ENCODE peak calls at places on chromosomes 4 and X, in seven cellular contexts. One of them, this sample, is unnamed.

GRCh38 chr4:45120163-45120562 is 393.8 kb upstream of the GNPDA2 start:
- DNase-seq in mesendoderm: no peak
- DNase-seq in foreskin fibroblast: no peak
- DNase-seq in activated CD4-positive, alpha-beta memory T cell treated with anti-CD3 and anti-CD28 coated beads, Interleukin-2, amount 10 ng/mL, durations not matched to agents 7 days and 5 days: no peak
- DNase-seq in stimulated activated CD4-positive, alpha-beta T cell treated with anti-CD3 and anti-CD28 coated beads, Interleukin-1b, Interleukin-23, amount 100 ng/mL, for 24 hours: no peak
- DNase-seq in fibroblast of lung: no peak
- DNase-seq in astrocyte: no peak
- DNase-seq in this sample: no peak

GRCh38 chr4:37885496-37885895 is 5.4 kb upstream of the TBC1D1 start:
- DNase-seq in activated CD4-positive, alpha-beta memory T cell treated with anti-CD3 and anti-CD28 coated beads, Interleukin-2, amount 10 ng/mL, durations not matched to agents 7 days and 5 days: no peak
- DNase-seq in stimulated activated CD4-positive, alpha-beta T cell treated with anti-CD3 and anti-CD28 coated beads, Interleukin-1b, Interleukin-23, amount 100 ng/mL, for 24 hours: no peak
- DNase-seq in astrocyte: peak
- DNase-seq in fibroblast of lung: peak
- DNase-seq in foreskin fibroblast: no peak
- DNase-seq in mesendoderm: no peak
- DNase-seq in this sample: no peak

GRCh38 chr4:184937745-184938144 is 80.5 kb upstream of the HELT start:
- DNase-seq in foreskin fibroblast: peak
- DNase-seq in activated CD4-positive, alpha-beta memory T cell treated with anti-CD3 and anti-CD28 coated beads, Interleukin-2, amount 10 ng/mL, durations not matched to agents 7 days and 5 days: no peak
- DNase-seq in astrocyte: no peak
- DNase-seq in mesendoderm: no peak
- DNase-seq in fibroblast of lung: no peak
- DNase-seq in stimulated activated CD4-positive, alpha-beta T cell treated with anti-CD3 and anti-CD28 coated beads, Interleukin-1b, Interleukin-23, amount 100 ng/mL, for 24 hours: no peak
- DNase-seq in this sample: no peak

GRCh38 chr4:119068529-119068962 is 67.1 kb upstream of the MYOZ2 start:
- DNase-seq in foreskin fibroblast: peak
- DNase-seq in astrocyte: no peak
- DNase-seq in activated CD4-positive, alpha-beta memory T cell treated with anti-CD3 and anti-CD28 coated beads, Interleukin-2, amount 10 ng/mL, durations not matched to agents 7 days and 5 days: no peak
- DNase-seq in stimulated activated CD4-positive, alpha-beta T cell treated with anti-CD3 and anti-CD28 coated beads, Interleukin-1b, Interleukin-23, amount 100 ng/mL, for 24 hours: no peak
- DNase-seq in mesendoderm: peak
- DNase-seq in fibroblast of lung: no peak
- DNase-seq in this sample: no peak

GRCh38 chr4:160353548-160353947 is 1250.7 kb downstream of the RAPGEF2 start:
- DNase-seq in activated CD4-positive, alpha-beta memory T cell treated with anti-CD3 and anti-CD28 coated beads, Interleukin-2, amount 10 ng/mL, durations not matched to agents 7 days and 5 days: no peak
- DNase-seq in mesendoderm: no peak
- DNase-seq in foreskin fibroblast: no peak
- DNase-seq in astrocyte: peak
- DNase-seq in fibroblast of lung: no peak
- DNase-seq in stimulated activated CD4-positive, alpha-beta T cell treated with anti-CD3 and anti-CD28 coated beads, Interleukin-1b, Interleukin-23, amount 100 ng/mL, for 24 hours: no peak
- DNase-seq in this sample: no peak

GRCh38 chr4:105741548-105741947 is 33.0 kb downstream of the GSTCD start:
- DNase-seq in stimulated activated CD4-positive, alpha-beta T cell treated with anti-CD3 and anti-CD28 coated beads, Interleukin-1b, Interleukin-23, amount 100 ng/mL, for 24 hours: no peak
- DNase-seq in foreskin fibroblast: peak
- DNase-seq in fibroblast of lung: peak
- DNase-seq in mesendoderm: no peak
- DNase-seq in astrocyte: no peak
- DNase-seq in activated CD4-positive, alpha-beta memory T cell treated with anti-CD3 and anti-CD28 coated beads, Interleukin-2, amount 10 ng/mL, durations not matched to agents 7 days and 5 days: no peak
- DNase-seq in this sample: no peak

GRCh38 chr4:107034091-107034698 is 1.9 kb downstream of the DKK2 start:
- DNase-seq in foreskin fibroblast: peak
- DNase-seq in astrocyte: peak
- DNase-seq in stimulated activated CD4-positive, alpha-beta T cell treated with anti-CD3 and anti-CD28 coated beads, Interleukin-1b, Interleukin-23, amount 100 ng/mL, for 24 hours: no peak
- DNase-seq in fibroblast of lung: peak
- DNase-seq in activated CD4-positive, alpha-beta memory T cell treated with anti-CD3 and anti-CD28 coated beads, Interleukin-2, amount 10 ng/mL, durations not matched to agents 7 days and 5 days: peak
- DNase-seq in mesendoderm: peak
- DNase-seq in this sample: no peak

GRCh38 chr4:169956441-169956840 is 69.8 kb downstream of the MFAP3L start:
- DNase-seq in astrocyte: peak
- DNase-seq in mesendoderm: no peak
- DNase-seq in activated CD4-positive, alpha-beta memory T cell treated with anti-CD3 and anti-CD28 coated beads, Interleukin-2, amount 10 ng/mL, durations not matched to agents 7 days and 5 days: no peak
- DNase-seq in foreskin fibroblast: no peak
- DNase-seq in stimulated activated CD4-positive, alpha-beta T cell treated with anti-CD3 and anti-CD28 coated beads, Interleukin-1b, Interleukin-23, amount 100 ng/mL, for 24 hours: no peak
- DNase-seq in fibroblast of lung: no peak
- DNase-seq in this sample: no peak

GRCh38 chr4:88940506-88940905 is 116.5 kb downstream of the FAM13A start:
- DNase-seq in astrocyte: no peak
- DNase-seq in stimulated activated CD4-positive, alpha-beta T cell treated with anti-CD3 and anti-CD28 coated beads, Interleukin-1b, Interleukin-23, amount 100 ng/mL, for 24 hours: no peak
- DNase-seq in foreskin fibroblast: no peak
- DNase-seq in mesendoderm: no peak
- DNase-seq in fibroblast of lung: no peak
- DNase-seq in activated CD4-positive, alpha-beta memory T cell treated with anti-CD3 and anti-CD28 coated beads, Interleukin-2, amount 10 ng/mL, durations not matched to agents 7 days and 5 days: no peak
- DNase-seq in this sample: no peak

GRCh38 chr4:46390353-46391058 is 578 bp upstream of the GABRA2 start:
- DNase-seq in foreskin fibroblast: no peak
- DNase-seq in stimulated activated CD4-positive, alpha-beta T cell treated with anti-CD3 and anti-CD28 coated beads, Interleukin-1b, Interleukin-23, amount 100 ng/mL, for 24 hours: no peak
- DNase-seq in astrocyte: no peak
- DNase-seq in fibroblast of lung: no peak
- DNase-seq in mesendoderm: peak
- DNase-seq in activated CD4-positive, alpha-beta memory T cell treated with anti-CD3 and anti-CD28 coated beads, Interleukin-2, amount 10 ng/mL, durations not matched to agents 7 days and 5 days: no peak
- DNase-seq in this sample: no peak

GRCh38 chrX:6184900-6185515 is 43.7 kb downstream of the NLGN4X start:
- DNase-seq in mesendoderm: no peak
- DNase-seq in astrocyte: peak
- DNase-seq in fibroblast of lung: no peak
- DNase-seq in stimulated activated CD4-positive, alpha-beta T cell treated with anti-CD3 and anti-CD28 coated beads, Interleukin-1b, Interleukin-23, amount 100 ng/mL, for 24 hours: no peak
- DNase-seq in activated CD4-positive, alpha-beta memory T cell treated with anti-CD3 and anti-CD28 coated beads, Interleukin-2, amount 10 ng/mL, durations not matched to agents 7 days and 5 days: no peak
- DNase-seq in foreskin fibroblast: peak
- DNase-seq in this sample: no peak

GRCh38 chr4:89283226-89283974 is 24.2 kb downstream of the GPRIN3 start:
- DNase-seq in activated CD4-positive, alpha-beta memory T cell treated with anti-CD3 and anti-CD28 coated beads, Interleukin-2, amount 10 ng/mL, durations not matched to agents 7 days and 5 days: peak
- DNase-seq in stimulated activated CD4-positive, alpha-beta T cell treated with anti-CD3 and anti-CD28 coated beads, Interleukin-1b, Interleukin-23, amount 100 ng/mL, for 24 hours: no peak
- DNase-seq in foreskin fibroblast: peak
- DNase-seq in mesendoderm: peak
- DNase-seq in astrocyte: peak
- DNase-seq in fibroblast of lung: peak
- DNase-seq in this sample: peak

GRCh38 chr4:104394409-104394813 is 100.3 kb downstream of the CXXC4 start:
- DNase-seq in fibroblast of lung: no peak
- DNase-seq in activated CD4-positive, alpha-beta memory T cell treated with anti-CD3 and anti-CD28 coated beads, Interleukin-2, amount 10 ng/mL, durations not matched to agents 7 days and 5 days: no peak
- DNase-seq in foreskin fibroblast: no peak
- DNase-seq in mesendoderm: peak
- DNase-seq in astrocyte: no peak
- DNase-seq in stimulated activated CD4-positive, alpha-beta T cell treated with anti-CD3 and anti-CD28 coated beads, Interleukin-1b, Interleukin-23, amount 100 ng/mL, for 24 hours: no peak
- DNase-seq in this sample: no peak

GRCh38 chrX:100695302-100695701 is 36.6 kb downstream of the SYTL4 start:
- DNase-seq in stimulated activated CD4-positive, alpha-beta T cell treated with anti-CD3 and anti-CD28 coated beads, Interleukin-1b, Interleukin-23, amount 100 ng/mL, for 24 hours: no peak
- DNase-seq in activated CD4-positive, alpha-beta memory T cell treated with anti-CD3 and anti-CD28 coated beads, Interleukin-2, amount 10 ng/mL, durations not matched to agents 7 days and 5 days: no peak
- DNase-seq in astrocyte: no peak
- DNase-seq in mesendoderm: no peak
- DNase-seq in fibroblast of lung: no peak
- DNase-seq in foreskin fibroblast: no peak
- DNase-seq in this sample: no peak

GRCh38 chr4:137532869-137533236 is 559 bp upstream of the PCDH18 start:
- DNase-seq in activated CD4-positive, alpha-beta memory T cell treated with anti-CD3 and anti-CD28 coated beads, Interleukin-2, amount 10 ng/mL, durations not matched to agents 7 days and 5 days: no peak
- DNase-seq in mesendoderm: no peak
- DNase-seq in stimulated activated CD4-positive, alpha-beta T cell treated with anti-CD3 and anti-CD28 coated beads, Interleukin-1b, Interleukin-23, amount 100 ng/mL, for 24 hours: no peak
- DNase-seq in astrocyte: peak
- DNase-seq in foreskin fibroblast: peak
- DNase-seq in fibroblast of lung: peak
- DNase-seq in this sample: no peak

GRCh38 chrX:136880003-136880451 is 498 bp downstream of the RBMX start:
- DNase-seq in foreskin fibroblast: no peak
- DNase-seq in astrocyte: no peak
- DNase-seq in activated CD4-positive, alpha-beta memory T cell treated with anti-CD3 and anti-CD28 coated beads, Interleukin-2, amount 10 ng/mL, durations not matched to agents 7 days and 5 days: peak
- DNase-seq in fibroblast of lung: peak
- DNase-seq in stimulated activated CD4-positive, alpha-beta T cell treated with anti-CD3 and anti-CD28 coated beads, Interleukin-1b, Interleukin-23, amount 100 ng/mL, for 24 hours: peak
- DNase-seq in mesendoderm: peak
- DNase-seq in this sample: peak

GRCh38 chr4:80186666-80187065 is 10.6 kb upstream of the PRDM8 start:
- DNase-seq in mesendoderm: no peak
- DNase-seq in fibroblast of lung: no peak
- DNase-seq in activated CD4-positive, alpha-beta memory T cell treated with anti-CD3 and anti-CD28 coated beads, Interleukin-2, amount 10 ng/mL, durations not matched to agents 7 days and 5 days: no peak
- DNase-seq in stimulated activated CD4-positive, alpha-beta T cell treated with anti-CD3 and anti-CD28 coated beads, Interleukin-1b, Interleukin-23, amount 100 ng/mL, for 24 hours: no peak
- DNase-seq in astrocyte: no peak
- DNase-seq in foreskin fibroblast: peak
- DNase-seq in this sample: no peak

This sample was measured in stimulated activated naive CD4-positive, alpha-beta T cell treated with Interleukin-2 at 50 U/mL for 16 hours.